ENCODE peak calls at places on chromosomes 2 and 18, in five cellular contexts. C is ovary, R is ascending aorta, H is brain microvascular endothelial cell, A is mesendoderm. N is an unnamed sample.

GRCh38 chr2:231523451-231524266 is 6.6 kb downstream of the NMUR1 start:
- DNase-seq in C (no peak), R (no peak), H (no peak), A (no peak), N (no peak)

GRCh38 chr2:25822190-25823117 is 55.8 kb downstream of the ASXL2 start:
- DNase-seq in C (peak), R (peak), H (no peak), A (peak), N (no peak)

GRCh38 chr18:54269924-54270844 is 867 bp downstream of the POLI start:
- DNase-seq in C (peak), R (peak), H (peak), A (peak), N (no peak)

GRCh38 chr2:122019729-122020128 is 264.3 kb downstream of the TSN start:
- DNase-seq in C (no peak), R (no peak), H (no peak), A (no peak), N (no peak)

GRCh38 chr2:238669581-238670340 is 178.1 kb upstream of the TWIST2 start:
- DNase-seq in C (no peak), R (no peak), H (no peak), A (no peak), N (no peak)

GRCh38 chr2:34524115-34524514 is 925.0 kb upstream of the FAM98A start:
- DNase-seq in C (no peak), R (no peak), H (no peak), A (no peak), N (no peak)

GRCh38 chr2:109242654-109243331 is 113.8 kb downstream of the SH3RF3 start:
- DNase-seq in C (no peak), R (peak), H (peak), A (no peak), N (peak)

GRCh38 chr18:25533088-25533676 is 181.2 kb upstream of the ZNF521 start:
- DNase-seq in C (no peak), R (no peak), H (no peak), A (peak), N (no peak)

GRCh38 chr2:15895615-15896500 is 44.5 kb upstream of the MYCN start:
- DNase-seq in C (no peak), R (no peak), H (no peak), A (no peak), N (no peak)

GRCh38 chr2:72722492-72723090 is 103.2 kb downstream of the EXOC6B start:
- DNase-seq in C (no peak), R (no peak), H (peak), A (peak), N (peak)

GRCh38 chr2:121904656-121905055 is 149.2 kb downstream of the TSN start:
- DNase-seq in C (no peak), R (no peak), H (no peak), A (no peak), N (no peak)

GRCh38 chr2:168156661-168157060 is 90.7 kb downstream of the STK39 start:
- DNase-seq in C (no peak), R (no peak), H (peak), A (peak), N (no peak)

DNA sequence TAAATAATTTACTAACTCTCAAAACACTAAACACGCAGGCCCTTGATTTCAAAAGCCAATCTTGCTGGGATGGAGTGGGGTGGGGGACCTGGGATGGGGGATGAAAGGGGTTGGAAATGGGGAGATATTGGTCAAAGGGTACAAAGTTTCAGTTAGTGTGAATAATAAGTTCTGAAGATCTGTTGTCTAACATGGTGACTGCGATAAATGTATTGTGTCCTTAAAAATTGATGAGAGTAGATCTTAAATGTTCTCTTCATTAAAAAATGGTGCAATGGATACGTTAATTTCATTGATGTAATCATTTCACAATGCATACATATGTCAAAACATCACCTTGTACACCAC is 505 bp upstream of the ACYP2 start:
- DNase-seq in C (no peak), R (no peak), H (no peak), A (no peak), N (no peak)
- H3K4me3 ChIP-seq in C (peak), R (peak), H (peak), A (peak), N (peak)

DNA sequence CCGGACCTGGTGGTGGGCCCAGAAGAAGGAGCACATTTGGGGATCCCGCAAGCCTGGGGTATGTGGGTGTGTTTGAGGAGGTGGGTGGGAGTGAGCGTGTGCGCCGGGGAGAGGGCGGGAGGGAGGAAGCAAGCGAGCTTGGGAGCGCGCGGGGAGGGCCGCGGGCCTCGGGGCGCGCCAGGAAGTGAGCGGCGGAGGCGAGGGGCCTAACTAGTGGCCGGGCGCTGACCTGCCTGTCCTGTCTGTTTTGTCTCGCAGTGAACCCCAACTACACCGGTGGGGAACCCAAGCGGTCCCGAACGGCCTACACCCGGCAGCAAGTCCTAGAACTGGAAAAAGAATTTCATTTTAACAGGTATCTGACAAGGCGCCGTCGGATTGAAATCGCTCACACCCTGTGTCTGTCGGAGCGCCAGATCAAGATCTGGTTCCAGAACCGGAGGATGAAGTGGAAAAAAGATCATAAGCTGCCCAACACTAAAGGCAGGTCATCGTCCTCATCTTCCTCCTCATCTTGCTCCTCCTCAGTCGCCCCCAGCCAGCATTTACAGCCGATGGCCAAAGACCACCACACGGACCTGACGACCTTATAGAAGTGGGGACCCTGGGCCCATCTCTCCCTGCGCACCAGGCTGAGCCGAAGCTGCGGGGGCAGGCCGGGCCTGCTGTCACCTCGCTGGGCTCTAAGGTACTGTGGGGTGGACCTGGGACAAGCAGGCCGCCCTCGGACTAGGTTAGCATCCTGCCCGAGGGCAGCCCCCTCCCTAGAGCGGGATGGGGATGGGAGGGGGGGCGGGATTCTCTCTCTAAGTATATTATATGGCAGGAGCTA is 1.2 kb downstream of the HOXD4 start:
- DNase-seq in C (no peak), R (peak), H (no peak), A (no peak), N (no peak)
- H3K4me3 ChIP-seq in C (peak), R (peak), H (peak), A (no peak), N (no peak)

DNA sequence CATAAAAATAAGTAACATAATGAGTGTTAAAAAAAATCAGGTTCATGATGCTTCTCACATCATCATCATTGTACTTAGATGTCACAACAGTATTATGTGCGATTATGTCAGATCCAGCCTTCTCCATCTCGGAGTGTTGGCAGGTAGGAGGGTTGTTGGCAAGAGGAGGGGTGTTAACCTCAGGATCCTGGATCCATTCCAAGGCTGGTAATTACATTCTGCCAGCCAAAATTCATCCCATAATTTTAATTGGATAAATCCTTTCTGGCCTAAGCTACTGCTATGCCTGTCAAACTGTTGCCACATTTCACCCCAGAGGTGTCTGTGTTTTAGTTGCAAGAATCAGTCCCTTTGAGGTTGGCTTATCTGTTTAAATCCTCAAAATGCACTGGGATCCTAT is 894 bp upstream of the FTCDNL1 start:
- DNase-seq in C (no peak), R (no peak), H (no peak), A (no peak), N (no peak)
- H3K4me3 ChIP-seq in C (no peak), R (no peak), H (no peak), A (no peak), N (no peak)

DNA sequence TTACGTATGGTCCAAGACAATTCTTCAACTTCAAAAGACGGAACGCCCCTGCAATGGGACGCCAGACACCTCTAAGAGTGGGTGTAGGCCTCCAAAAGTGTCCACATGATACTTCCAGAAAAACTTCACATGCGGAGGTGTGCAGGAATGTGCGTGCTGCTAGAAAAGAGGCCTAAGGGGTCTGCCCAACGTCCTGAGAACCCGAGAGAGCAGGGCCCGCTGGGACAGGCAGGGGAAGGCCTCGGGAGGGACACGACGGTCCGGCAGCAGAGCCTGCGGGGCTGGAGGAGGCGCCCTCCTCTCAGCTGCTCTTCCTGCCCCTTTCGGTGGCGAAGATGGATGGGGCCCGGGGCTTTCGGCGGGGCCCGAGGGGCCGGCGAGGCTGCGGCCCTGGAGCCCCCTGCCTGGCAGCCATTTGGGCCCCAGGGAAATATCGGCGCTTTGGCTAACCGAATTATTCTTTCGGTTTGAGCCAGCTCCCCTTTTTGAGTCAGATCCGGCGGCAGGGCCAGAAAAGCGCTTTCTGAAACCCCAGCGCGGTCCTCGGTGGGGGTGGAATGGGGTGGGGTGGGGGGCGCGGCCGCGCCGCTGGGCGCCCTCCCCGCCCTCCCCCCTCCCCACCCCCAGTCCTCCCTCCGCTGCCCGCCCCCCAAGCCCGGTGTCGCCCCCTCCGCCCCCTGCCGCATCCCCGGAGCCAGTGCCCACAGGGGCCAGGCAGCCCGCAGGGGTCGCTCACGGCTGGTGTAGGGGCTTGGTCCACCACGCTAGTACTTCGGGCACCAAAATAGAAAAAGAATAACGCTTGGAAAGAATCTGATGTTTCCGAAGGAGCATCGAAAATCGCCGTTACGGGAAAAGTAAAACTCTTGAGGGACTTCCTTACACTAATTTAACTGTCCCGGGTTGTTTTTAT is 9.2 kb upstream of the ARID5A start:
- DNase-seq in C (peak), R (peak), H (no peak), A (peak), N (no peak)
- H3K4me3 ChIP-seq in C (peak), R (peak), H (peak), A (no peak), N (peak)

DNA sequence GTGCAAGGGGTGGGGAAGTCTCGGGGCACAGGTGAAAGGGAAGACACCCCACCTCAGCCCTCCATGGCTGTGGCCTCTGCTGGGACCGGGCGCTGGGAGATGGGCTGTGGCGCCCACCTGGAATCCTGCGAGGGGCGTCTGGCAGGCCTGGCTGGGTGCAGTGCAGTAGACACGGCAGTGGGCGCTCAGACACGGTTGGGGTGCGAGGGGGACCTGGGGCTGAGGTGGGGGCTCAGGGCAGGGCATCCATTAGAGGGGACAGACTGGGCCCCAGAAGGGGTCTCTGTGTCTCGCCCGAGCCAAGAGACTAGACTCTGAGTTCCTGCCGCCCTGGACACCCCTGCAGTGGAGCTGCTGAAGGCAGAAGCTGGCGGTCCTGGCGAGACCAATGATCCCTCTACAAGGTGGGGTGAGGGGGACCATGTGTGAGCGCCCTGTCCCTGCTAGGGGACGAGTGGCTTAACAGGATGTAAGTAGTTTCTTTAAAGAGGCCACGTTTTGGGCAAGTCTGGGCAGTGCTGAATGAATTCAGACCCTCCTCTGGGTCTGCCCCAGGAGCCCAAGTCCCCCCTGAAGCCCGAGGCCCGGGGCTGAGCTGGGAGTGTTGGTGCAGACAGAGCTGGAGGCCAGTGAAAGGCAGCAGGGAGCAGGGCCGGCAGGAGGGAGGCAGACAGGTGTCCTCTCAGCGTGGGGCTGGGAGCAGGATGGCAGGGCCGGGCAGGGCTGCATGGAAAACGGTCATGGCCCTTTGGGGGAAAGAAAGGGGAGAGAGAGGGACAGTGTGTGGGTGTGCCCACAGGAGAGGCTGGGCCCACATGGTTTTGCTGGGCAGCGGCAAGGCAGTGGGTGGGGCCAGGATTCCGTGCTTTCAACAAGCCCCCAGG is 57.2 kb downstream of the HS6ST1 start:
- DNase-seq in C (no peak), R (peak), H (no peak), A (no peak), N (no peak)
- H3K4me3 ChIP-seq in C (no peak), R (no peak), H (no peak), A (no peak), N (no peak)

GRCh38 chr2:173989160-173989885 is 24.1 kb upstream of the SP3 start:
- DNase-seq in C (no peak), R (peak), H (no peak), A (no peak), N (no peak)
- H3K4me3 ChIP-seq in C (no peak), R (no peak), H (no peak), A (no peak), N (no peak)

DNA sequence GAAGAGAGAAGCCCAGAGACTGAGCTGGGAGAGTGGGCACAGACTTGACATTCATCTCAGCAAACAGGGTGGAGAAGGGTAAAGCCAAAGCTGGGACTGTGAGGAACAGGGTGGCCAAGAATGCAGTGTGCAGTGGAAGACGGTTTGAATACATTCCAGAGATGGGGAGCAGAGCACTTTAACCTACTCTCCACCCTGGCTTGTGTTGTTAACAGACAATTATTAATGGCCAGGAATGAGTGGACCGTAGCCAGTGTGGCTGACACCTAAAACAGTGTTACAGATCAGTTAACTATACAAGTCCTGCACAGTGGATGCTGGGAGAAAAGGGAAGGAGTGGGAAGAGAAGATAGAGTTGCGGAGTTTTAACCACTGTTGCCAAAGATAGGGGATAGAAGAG is 7.4 kb upstream of the NAB1 start:
- DNase-seq in C (no peak), R (no peak), H (no peak), A (no peak), N (no peak)
- H3K4me3 ChIP-seq in C (no peak), R (no peak), H (no peak), A (no peak), N (no peak)

DNA sequence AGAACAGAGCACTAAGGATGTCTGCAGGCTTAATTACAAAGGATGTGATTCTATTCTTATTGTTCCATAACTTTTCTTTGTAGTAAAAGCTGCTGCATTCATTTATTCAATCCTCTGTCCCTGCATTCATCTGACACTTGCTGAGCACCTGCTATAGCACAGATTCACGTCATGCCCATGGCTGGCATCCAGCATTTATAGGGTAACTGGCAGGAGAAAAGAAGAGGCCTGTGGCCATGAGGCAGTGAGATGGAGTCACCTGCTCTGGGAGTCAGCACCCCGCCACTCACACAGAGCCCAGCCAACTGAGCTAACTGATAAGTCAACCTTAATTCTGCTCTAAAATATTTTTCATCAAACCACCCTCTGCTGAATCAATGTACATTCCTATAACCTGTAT is 18.3 kb upstream of the CDC42EP3 start:
- DNase-seq in C (no peak), R (no peak), H (no peak), A (no peak), N (no peak)
- H3K4me3 ChIP-seq in C (no peak), R (no peak), H (no peak), A (no peak), N (no peak)

N was measured in AG04450.